ENCODE peak calls at places on chromosomes 2 and 18, in ten cellular contexts. T is T-helper 9 cell; V is astrocyte; C is hepatocyte; L is brain pericyte; Y is effector memory CD8-positive, alpha-beta T cell; U is NCI-H2171; F is NCI-H748 treated with DMSO at 0.1 percent for 48 hours; P is AG20443; D is choroid plexus epithelial cell. N is an unnamed sample.

GRCh38 chr2:133760366-133760765 is 192.1 kb upstream of the NCKAP5 start:
- DNase-seq in T (no peak), V (peak), C (no peak), L (peak), Y (no peak), U (no peak), F (no peak), P (no peak), D (peak), N (no peak)

GRCh38 chr2:66771359-66771978 is 336.5 kb downstream of the MEIS1 start:
- DNase-seq in T (no peak), V (peak), C (no peak), L (no peak), Y (no peak), U (peak), F (no peak), P (no peak), D (peak), N (no peak)

GRCh38 chr2:150778828-150779227 is 291.4 kb upstream of the RND3 start:
- DNase-seq in T (no peak), V (peak), C (no peak), L (no peak), Y (no peak), U (no peak), F (no peak), P (no peak), D (peak), N (no peak)

GRCh38 chr18:69978743-69979715 is 31.4 kb upstream of the CD226 start:
- DNase-seq in T (no peak), V (no peak), C (no peak), L (no peak), Y (no peak), U (no peak), F (no peak), P (no peak), D (no peak), N (no peak)

GRCh38 chr2:10868465-10869314 is 43.0 kb upstream of the KCNF1 start:
- DNase-seq in T (no peak), V (peak), C (no peak), L (no peak), Y (no peak), U (no peak), F (no peak), P (peak), D (no peak), N (no peak)

GRCh38 chr2:168343586-168343985 is 96.2 kb upstream of the STK39 start:
- DNase-seq in T (no peak), V (peak), C (no peak), L (no peak), Y (no peak), U (no peak), F (no peak), P (peak), D (peak), N (no peak)

GRCh38 chr2:64727843-64728463 is 74.2 kb upstream of the SERTAD2 start:
- DNase-seq in T (no peak), V (no peak), C (no peak), L (no peak), Y (no peak), U (no peak), F (no peak), P (no peak), D (no peak), N (no peak)

GRCh38 chr2:58734365-58734764 is 493.2 kb upstream of the FANCL start:
- DNase-seq in T (no peak), V (peak), C (peak), L (no peak), Y (no peak), U (no peak), F (peak), P (no peak), D (peak), N (no peak)

GRCh38 chr2:181755181-181755580 is 74.9 kb upstream of the NEUROD1 start:
- DNase-seq in T (no peak), V (no peak), C (no peak), L (no peak), Y (no peak), U (no peak), F (no peak), P (no peak), D (no peak), N (no peak)

GRCh38 chr2:25856377-25856776 is 21.9 kb downstream of the ASXL2 start:
- DNase-seq in T (no peak), V (no peak), C (no peak), L (no peak), Y (no peak), U (no peak), F (no peak), P (no peak), D (no peak), N (no peak)

N was measured in NCI-H774.